ENCODE peak calls at places on chromosomes 6 and 20, in nine cellular contexts. O, G, D, N, B, V, J, R and A are unnamed samples.

GRCh38 chr20:63206878-63207277 is 9.1 kb downstream of the YTHDF1 start:
- DNase-seq in J (no peak), O (no peak), V (no peak), N (no peak), G (no peak), R (no peak), D (no peak), B (no peak), A (no peak)

GRCh38 chr20:21618697-21619421 is 86.6 kb upstream of the PAX1 start:
- DNase-seq in J (no peak), O (no peak), B (no peak), N (no peak), D (no peak), G (no peak), R (no peak), V (no peak), A (no peak)

GRCh38 chr6:152057832-152058498 is 250.5 kb downstream of the ESR1 start:
- DNase-seq in R (no peak), D (no peak), V (no peak), J (no peak), G (no peak), N (no peak), B (no peak), O (no peak), A (no peak)

GRCh38 chr6:39193201-39193791 is 36.0 kb downstream of the KCNK5 start:
- DNase-seq in V (no peak), B (no peak), N (no peak), O (no peak), G (no peak), J (no peak), R (no peak), D (no peak), A (no peak)

GRCh38 chr6:154510144-154510905 is at the start of gene CNKSR3:
- DNase-seq in O (peak), B (peak), N (peak), D (no peak), R (peak), G (no peak), J (no peak), V (no peak), A (peak)

GRCh38 chr6:122098091-122098769 is 301.2 kb upstream of the HSF2 start:
- DNase-seq in J (no peak), B (no peak), O (no peak), R (no peak), N (no peak), V (no peak), D (no peak), G (no peak), A (no peak)

GRCh38 chr6:35044145-35044745 is 96.9 kb downstream of the TCP11 start:
- DNase-seq in G (no peak), B (no peak), V (no peak), O (peak), R (no peak), N (no peak), D (no peak), J (no peak), A (peak)

GRCh38 chr20:51221791-51222408 is 199.0 kb upstream of the KCNG1 start:
- DNase-seq in N (no peak), O (no peak), R (no peak), V (no peak), J (no peak), D (no peak), B (no peak), G (no peak), A (no peak)

GRCh38 chr6:28215425-28215824 is 9.7 kb upstream of the ZSCAN9 start:
- DNase-seq in D (no peak), O (no peak), J (no peak), G (no peak), V (no peak), N (no peak), R (no peak), B (no peak), A (no peak)

GRCh38 chr20:5718896-5719595 is 31.2 kb upstream of the SHLD1 start:
- DNase-seq in J (no peak), N (no peak), R (no peak), B (no peak), O (no peak), G (no peak), V (no peak), D (no peak), A (no peak)

GRCh38 chr20:7031222-7031621 is 263.7 kb downstream of the BMP2 start:
- DNase-seq in V (no peak), N (no peak), J (no peak), D (no peak), R (no peak), O (no peak), G (no peak), B (no peak), A (no peak)

GRCh38 chr20:40945754-40946451 is 82.7 kb upstream of the TOP1 start:
- DNase-seq in V (no peak), G (no peak), O (peak), B (no peak), N (no peak), D (no peak), J (no peak), R (peak), A (peak)

GRCh38 chr6:44699082-44699481 is 311.6 kb downstream of the CDC5L start:
- DNase-seq in D (no peak), B (no peak), R (no peak), J (no peak), G (no peak), O (no peak), N (no peak), V (no peak), A (no peak)

GRCh38 chr6:168314948-168315347 is 4.6 kb downstream of the DACT2 start:
- DNase-seq in G (no peak), R (no peak), B (no peak), V (no peak), D (no peak), J (no peak), N (no peak), O (no peak), A (peak)

GRCh38 chr6:143034689-143035334 is 25.9 kb upstream of the AIG1 start:
- DNase-seq in G (no peak), R (no peak), J (no peak), V (no peak), N (no peak), O (no peak), D (no peak), B (no peak), A (no peak)